ENCODE peak calls at places on chromosome 15, in six cellular contexts. One of them, this sample, is unnamed.

GRCh38 chr15:61459785-61460707 is 230.9 kb upstream of the RORA start:
- DNase-seq in activated naive CD8-positive, alpha-beta T cell treated with anti-CD3 and anti-CD28 coated beads, Interleukin-2, amount 50 U/mL, for 24 hours: no peak
- DNase-seq in head of caudate nucleus: no peak
- DNase-seq in activated CD8-positive, alpha-beta T cell treated with anti-CD3 and anti-CD28 coated beads, Interleukin-2, amount 10 ng/mL, durations not matched to agents 7 days and 5 days: no peak
- DNase-seq in AG04450: no peak
- DNase-seq in SW480: peak
- DNase-seq in this sample: no peak

GRCh38 chr15:63243101-63243500 is 34.3 kb upstream of the APH1B start:
- DNase-seq in activated naive CD8-positive, alpha-beta T cell treated with anti-CD3 and anti-CD28 coated beads, Interleukin-2, amount 50 U/mL, for 24 hours: no peak
- DNase-seq in head of caudate nucleus: no peak
- DNase-seq in SW480: no peak
- DNase-seq in AG04450: no peak
- DNase-seq in activated CD8-positive, alpha-beta T cell treated with anti-CD3 and anti-CD28 coated beads, Interleukin-2, amount 10 ng/mL, durations not matched to agents 7 days and 5 days: no peak
- DNase-seq in this sample: no peak

GRCh38 chr15:43317566-43318184 is 12.7 kb downstream of the LCMT2 start:
- DNase-seq in head of caudate nucleus: no peak
- DNase-seq in AG04450: no peak
- DNase-seq in SW480: no peak
- DNase-seq in activated naive CD8-positive, alpha-beta T cell treated with anti-CD3 and anti-CD28 coated beads, Interleukin-2, amount 50 U/mL, for 24 hours: no peak
- DNase-seq in activated CD8-positive, alpha-beta T cell treated with anti-CD3 and anti-CD28 coated beads, Interleukin-2, amount 10 ng/mL, durations not matched to agents 7 days and 5 days: no peak
- DNase-seq in this sample: no peak

GRCh38 chr15:101697488-101697887 is 26.8 kb downstream of the TARS3 start:
- DNase-seq in activated naive CD8-positive, alpha-beta T cell treated with anti-CD3 and anti-CD28 coated beads, Interleukin-2, amount 50 U/mL, for 24 hours: no peak
- DNase-seq in activated CD8-positive, alpha-beta T cell treated with anti-CD3 and anti-CD28 coated beads, Interleukin-2, amount 10 ng/mL, durations not matched to agents 7 days and 5 days: no peak
- DNase-seq in SW480: no peak
- DNase-seq in head of caudate nucleus: no peak
- DNase-seq in AG04450: no peak
- DNase-seq in this sample: no peak

GRCh38 chr15:56325186-56325585 is 40.0 kb upstream of the TEX9 start:
- DNase-seq in SW480: no peak
- DNase-seq in head of caudate nucleus: no peak
- DNase-seq in activated CD8-positive, alpha-beta T cell treated with anti-CD3 and anti-CD28 coated beads, Interleukin-2, amount 10 ng/mL, durations not matched to agents 7 days and 5 days: no peak
- DNase-seq in AG04450: no peak
- DNase-seq in activated naive CD8-positive, alpha-beta T cell treated with anti-CD3 and anti-CD28 coated beads, Interleukin-2, amount 50 U/mL, for 24 hours: no peak
- DNase-seq in this sample: no peak

GRCh38 chr15:81945014-81945615 is 100.7 kb downstream of the MEX3B start:
- DNase-seq in SW480: no peak
- DNase-seq in head of caudate nucleus: no peak
- DNase-seq in activated CD8-positive, alpha-beta T cell treated with anti-CD3 and anti-CD28 coated beads, Interleukin-2, amount 10 ng/mL, durations not matched to agents 7 days and 5 days: no peak
- DNase-seq in AG04450: no peak
- DNase-seq in activated naive CD8-positive, alpha-beta T cell treated with anti-CD3 and anti-CD28 coated beads, Interleukin-2, amount 50 U/mL, for 24 hours: no peak
- DNase-seq in this sample: no peak

GRCh38 chr15:89621547-89621946 is 33.7 kb downstream of the KIF7 start:
- DNase-seq in activated naive CD8-positive, alpha-beta T cell treated with anti-CD3 and anti-CD28 coated beads, Interleukin-2, amount 50 U/mL, for 24 hours: no peak
- DNase-seq in AG04450: no peak
- DNase-seq in head of caudate nucleus: no peak
- DNase-seq in SW480: no peak
- DNase-seq in activated CD8-positive, alpha-beta T cell treated with anti-CD3 and anti-CD28 coated beads, Interleukin-2, amount 10 ng/mL, durations not matched to agents 7 days and 5 days: no peak
- DNase-seq in this sample: no peak

GRCh38 chr15:90667063-90667754 is 49.9 kb upstream of the BLM start:
- DNase-seq in AG04450: no peak
- DNase-seq in activated CD8-positive, alpha-beta T cell treated with anti-CD3 and anti-CD28 coated beads, Interleukin-2, amount 10 ng/mL, durations not matched to agents 7 days and 5 days: no peak
- DNase-seq in activated naive CD8-positive, alpha-beta T cell treated with anti-CD3 and anti-CD28 coated beads, Interleukin-2, amount 50 U/mL, for 24 hours: no peak
- DNase-seq in head of caudate nucleus: no peak
- DNase-seq in SW480: no peak
- DNase-seq in this sample: no peak

GRCh38 chr15:25838871-25839195 is 24.3 kb downstream of the ATP10A start:
- DNase-seq in AG04450: no peak
- DNase-seq in activated naive CD8-positive, alpha-beta T cell treated with anti-CD3 and anti-CD28 coated beads, Interleukin-2, amount 50 U/mL, for 24 hours: no peak
- DNase-seq in activated CD8-positive, alpha-beta T cell treated with anti-CD3 and anti-CD28 coated beads, Interleukin-2, amount 10 ng/mL, durations not matched to agents 7 days and 5 days: no peak
- DNase-seq in head of caudate nucleus: no peak
- DNase-seq in SW480: no peak
- DNase-seq in this sample: no peak

GRCh38 chr15:70584838-70585706 is 178.3 kb downstream of the UACA start:
- DNase-seq in activated CD8-positive, alpha-beta T cell treated with anti-CD3 and anti-CD28 coated beads, Interleukin-2, amount 10 ng/mL, durations not matched to agents 7 days and 5 days: peak
- DNase-seq in SW480: peak
- DNase-seq in head of caudate nucleus: no peak
- DNase-seq in activated naive CD8-positive, alpha-beta T cell treated with anti-CD3 and anti-CD28 coated beads, Interleukin-2, amount 50 U/mL, for 24 hours: peak
- DNase-seq in AG04450: no peak
- DNase-seq in this sample: peak

GRCh38 chr15:60471314-60471713 is 7.6 kb downstream of the ICE2 start:
- DNase-seq in SW480: no peak
- DNase-seq in AG04450: no peak
- DNase-seq in head of caudate nucleus: no peak
- DNase-seq in activated naive CD8-positive, alpha-beta T cell treated with anti-CD3 and anti-CD28 coated beads, Interleukin-2, amount 50 U/mL, for 24 hours: no peak
- DNase-seq in activated CD8-positive, alpha-beta T cell treated with anti-CD3 and anti-CD28 coated beads, Interleukin-2, amount 10 ng/mL, durations not matched to agents 7 days and 5 days: no peak
- DNase-seq in this sample: no peak

GRCh38 chr15:38215707-38216106 is 36.9 kb upstream of the SPRED1 start:
- DNase-seq in activated naive CD8-positive, alpha-beta T cell treated with anti-CD3 and anti-CD28 coated beads, Interleukin-2, amount 50 U/mL, for 24 hours: no peak
- DNase-seq in activated CD8-positive, alpha-beta T cell treated with anti-CD3 and anti-CD28 coated beads, Interleukin-2, amount 10 ng/mL, durations not matched to agents 7 days and 5 days: no peak
- DNase-seq in SW480: no peak
- DNase-seq in head of caudate nucleus: no peak
- DNase-seq in AG04450: no peak
- DNase-seq in this sample: no peak

GRCh38 chr15:100596792-100597191 is 5.2 kb downstream of the LINS1 start:
- DNase-seq in AG04450: no peak
- DNase-seq in SW480: peak
- DNase-seq in head of caudate nucleus: peak
- DNase-seq in activated CD8-positive, alpha-beta T cell treated with anti-CD3 and anti-CD28 coated beads, Interleukin-2, amount 10 ng/mL, durations not matched to agents 7 days and 5 days: peak
- DNase-seq in activated naive CD8-positive, alpha-beta T cell treated with anti-CD3 and anti-CD28 coated beads, Interleukin-2, amount 50 U/mL, for 24 hours: peak
- DNase-seq in this sample: no peak

GRCh38 chr15:70375006-70375409 is 277.3 kb upstream of the TLE3 start:
- DNase-seq in SW480: peak
- DNase-seq in head of caudate nucleus: no peak
- DNase-seq in activated CD8-positive, alpha-beta T cell treated with anti-CD3 and anti-CD28 coated beads, Interleukin-2, amount 10 ng/mL, durations not matched to agents 7 days and 5 days: no peak
- DNase-seq in AG04450: no peak
- DNase-seq in activated naive CD8-positive, alpha-beta T cell treated with anti-CD3 and anti-CD28 coated beads, Interleukin-2, amount 50 U/mL, for 24 hours: no peak
- DNase-seq in this sample: no peak

GRCh38 chr15:101526890-101527289 is 37.4 kb upstream of the PCSK6 start:
- DNase-seq in SW480: no peak
- DNase-seq in AG04450: no peak
- DNase-seq in activated CD8-positive, alpha-beta T cell treated with anti-CD3 and anti-CD28 coated beads, Interleukin-2, amount 10 ng/mL, durations not matched to agents 7 days and 5 days: no peak
- DNase-seq in head of caudate nucleus: no peak
- DNase-seq in activated naive CD8-positive, alpha-beta T cell treated with anti-CD3 and anti-CD28 coated beads, Interleukin-2, amount 50 U/mL, for 24 hours: no peak
- DNase-seq in this sample: no peak

GRCh38 chr15:89999676-90000174 is 1.4 kb upstream of the ZNF710 start:
- DNase-seq in SW480: no peak
- DNase-seq in head of caudate nucleus: no peak
- DNase-seq in AG04450: no peak
- DNase-seq in activated CD8-positive, alpha-beta T cell treated with anti-CD3 and anti-CD28 coated beads, Interleukin-2, amount 10 ng/mL, durations not matched to agents 7 days and 5 days: no peak
- DNase-seq in activated naive CD8-positive, alpha-beta T cell treated with anti-CD3 and anti-CD28 coated beads, Interleukin-2, amount 50 U/mL, for 24 hours: no peak
- DNase-seq in this sample: no peak